ENCODE peak calls at places on chromosomes 16 and 17, in six cellular contexts. One of them, this sample, is unnamed.

GRCh38 chr17:5500247-5500803 is 14.0 kb downstream of the MIS12 start:
- DNase-seq in H1: no peak
- DNase-seq in HCT116: no peak
- DNase-seq in GM12878: no peak
- DNase-seq in HepG2: no peak
- DNase-seq in K562: no peak
- DNase-seq in this sample: no peak

GRCh38 chr17:2438823-2439222 is 38.0 kb upstream of the MNT start:
- DNase-seq in HCT116: no peak
- DNase-seq in GM12878: no peak
- DNase-seq in K562: no peak
- DNase-seq in H1: no peak
- DNase-seq in HepG2: no peak
- DNase-seq in this sample: no peak

GRCh38 chr17:35094902-35095301 is 24.8 kb downstream of the RAD51D start:
- DNase-seq in HepG2: peak
- DNase-seq in K562: no peak
- DNase-seq in HCT116: peak
- DNase-seq in H1: no peak
- DNase-seq in GM12878: no peak
- DNase-seq in this sample: no peak

GRCh38 chr16:8936421-8936820 is 27.3 kb downstream of the USP7 start:
- DNase-seq in K562: peak
- DNase-seq in H1: peak
- DNase-seq in GM12878: no peak
- DNase-seq in HCT116: peak
- DNase-seq in HepG2: peak
- DNase-seq in this sample: peak

GRCh38 chr16:5200123-5200522 is 102.5 kb upstream of the EEF2KMT start:
- DNase-seq in GM12878: no peak
- DNase-seq in H1: no peak
- DNase-seq in HepG2: no peak
- DNase-seq in HCT116: no peak
- DNase-seq in K562: no peak
- DNase-seq in this sample: no peak

GRCh38 chr16:49484454-49484853 is 110.8 kb downstream of the C16orf78 start:
- DNase-seq in HepG2: no peak
- DNase-seq in H1: no peak
- DNase-seq in HCT116: no peak
- DNase-seq in K562: peak
- DNase-seq in GM12878: no peak
- DNase-seq in this sample: no peak

GRCh38 chr17:3006801-3007200 is 56.6 kb downstream of the OR1D5 start:
- DNase-seq in H1: no peak
- DNase-seq in K562: no peak
- DNase-seq in HepG2: no peak
- DNase-seq in HCT116: no peak
- DNase-seq in GM12878: no peak
- DNase-seq in this sample: no peak

GRCh38 chr17:21282231-21282630 is 2.3 kb upstream of the MAP2K3 start:
- DNase-seq in H1: no peak
- DNase-seq in GM12878: no peak
- DNase-seq in HCT116: peak
- DNase-seq in HepG2: no peak
- DNase-seq in K562: no peak
- DNase-seq in this sample: no peak

GRCh38 chr16:1338119-1338730 is 4.8 kb downstream of the BAIAP3 start:
- DNase-seq in H1: no peak
- DNase-seq in HepG2: peak
- DNase-seq in HCT116: no peak
- DNase-seq in GM12878: no peak
- DNase-seq in K562: no peak
- DNase-seq in this sample: no peak

GRCh38 chr16:66487580-66488235 is 60.6 kb downstream of the BEAN1 start:
- DNase-seq in GM12878: no peak
- DNase-seq in HCT116: no peak
- DNase-seq in HepG2: no peak
- DNase-seq in H1: no peak
- DNase-seq in K562: no peak
- DNase-seq in this sample: no peak

GRCh38 chr17:17440938-17441730 is 35.7 kb upstream of the MED9 start:
- DNase-seq in HCT116: no peak
- DNase-seq in GM12878: no peak
- DNase-seq in HepG2: no peak
- DNase-seq in K562: no peak
- DNase-seq in H1: no peak
- DNase-seq in this sample: no peak

GRCh38 chr17:46061435-46061834 is 62.4 kb downstream of the STH start:
- DNase-seq in GM12878: no peak
- DNase-seq in H1: no peak
- DNase-seq in HCT116: peak
- DNase-seq in HepG2: no peak
- DNase-seq in K562: no peak
- DNase-seq in this sample: no peak

GRCh38 chr16:81645303-81645702 is 133.8 kb upstream of the PLCG2 start:
- DNase-seq in K562: no peak
- DNase-seq in HCT116: no peak
- DNase-seq in HepG2: no peak
- DNase-seq in H1: no peak
- DNase-seq in GM12878: no peak
- DNase-seq in this sample: no peak

GRCh38 chr17:17663160-17664072 is 17.8 kb upstream of the RAI1 start:
- DNase-seq in H1: peak
- DNase-seq in HepG2: peak
- DNase-seq in GM12878: peak
- DNase-seq in K562: peak
- DNase-seq in HCT116: peak
- DNase-seq in this sample: peak

GRCh38 chr17:18925187-18925586 is 26.8 kb upstream of the SLC5A10 start:
- DNase-seq in GM12878: no peak
- DNase-seq in HepG2: peak
- DNase-seq in H1: no peak
- DNase-seq in HCT116: no peak
- DNase-seq in K562: no peak
- DNase-seq in this sample: no peak

GRCh38 chr16:6031567-6031966 is 934.0 kb upstream of the EEF2KMT start:
- DNase-seq in GM12878: no peak
- DNase-seq in H1: no peak
- DNase-seq in HepG2: no peak
- DNase-seq in HCT116: no peak
- DNase-seq in K562: no peak
- DNase-seq in this sample: no peak

GRCh38 chr17:74037320-74037719 is 166.2 kb upstream of the RPL38 start:
- DNase-seq in H1: no peak
- DNase-seq in HepG2: no peak
- DNase-seq in GM12878: no peak
- DNase-seq in K562: no peak
- DNase-seq in HCT116: no peak
- DNase-seq in this sample: no peak

GRCh38 chr17:55567240-55568216 is 56.3 kb upstream of the SMIM36 start:
- DNase-seq in H1: no peak
- DNase-seq in HCT116: no peak
- DNase-seq in K562: peak
- DNase-seq in HepG2: no peak
- DNase-seq in GM12878: no peak
- DNase-seq in this sample: no peak

GRCh38 chr17:35368086-35368824 is 5.2 kb downstream of the SLFN11 start:
- DNase-seq in HepG2: no peak
- DNase-seq in H1: no peak
- DNase-seq in K562: no peak
- DNase-seq in GM12878: peak
- DNase-seq in HCT116: no peak
- DNase-seq in this sample: no peak

GRCh38 chr16:4315185-4316102 is at the start of gene GLIS2:
- DNase-seq in GM12878: no peak
- DNase-seq in H1: no peak
- DNase-seq in K562: peak
- DNase-seq in HCT116: peak
- DNase-seq in HepG2: no peak
- DNase-seq in this sample: no peak

GRCh38 chr17:74605361-74605760 is 13.3 kb upstream of the CD300LD start:
- DNase-seq in GM12878: no peak
- DNase-seq in H1: no peak
- DNase-seq in K562: no peak
- DNase-seq in HCT116: no peak
- DNase-seq in HepG2: no peak
- DNase-seq in this sample: no peak

DNA sequence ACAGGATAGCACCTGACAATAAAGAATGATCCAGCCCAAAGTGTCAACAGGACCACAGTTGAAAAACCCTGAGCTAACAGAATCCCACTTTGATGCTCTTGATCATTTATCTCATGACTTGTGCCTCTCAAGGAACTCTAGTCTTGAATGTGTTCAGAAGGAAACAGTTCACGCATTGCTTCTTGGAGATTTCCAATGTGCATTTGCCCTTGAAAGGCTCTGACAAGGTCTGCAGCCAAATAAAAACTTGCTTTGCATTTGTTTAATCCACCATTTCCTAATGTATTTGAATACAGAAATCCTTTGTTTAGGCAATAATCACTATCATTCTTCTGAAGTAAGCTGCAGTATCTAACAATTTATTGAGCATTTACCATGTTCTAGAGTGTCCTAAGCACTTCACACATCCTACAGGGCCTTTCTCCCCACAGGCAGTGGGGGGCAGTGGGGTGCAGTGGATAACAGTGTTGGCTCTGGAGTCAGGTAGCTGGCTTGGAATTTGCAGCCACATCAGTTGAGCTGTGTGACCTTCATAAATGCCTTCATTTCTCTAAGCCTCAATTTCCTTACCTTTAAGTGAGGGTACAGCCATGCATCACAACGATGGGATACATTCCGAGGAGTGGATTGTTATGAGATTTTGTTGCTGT is 239.7 kb downstream of the XYLT1 start:
- DNase-seq in H1: no peak
- DNase-seq in HCT116: no peak
- DNase-seq in GM12878: no peak
- DNase-seq in K562: no peak
- DNase-seq in HepG2: no peak
- DNase-seq in this sample: no peak
- TF ChIP-seq ZNF274 in H1: no peak
- TF ChIP-seq ZNF274 in HCT116: no peak
- TF ChIP-seq ZNF274 in GM12878: no peak
- TF ChIP-seq ZNF274 in K562: no peak
- TF ChIP-seq ZNF274 in HepG2: no peak
- TF ChIP-seq ZNF274 in this sample: no peak

GRCh38 chr16:31727553-31727952 is 146.1 kb upstream of the ZNF267 start:
- DNase-seq in H1: no peak
- DNase-seq in HCT116: no peak
- DNase-seq in GM12878: no peak
- DNase-seq in K562: no peak
- DNase-seq in HepG2: no peak
- DNase-seq in this sample: no peak
- TF ChIP-seq ZNF274 in H1: no peak
- TF ChIP-seq ZNF274 in HCT116: no peak
- TF ChIP-seq ZNF274 in GM12878: no peak
- TF ChIP-seq ZNF274 in K562: no peak
- TF ChIP-seq ZNF274 in HepG2: no peak
- TF ChIP-seq ZNF274 in this sample: no peak

DNA sequence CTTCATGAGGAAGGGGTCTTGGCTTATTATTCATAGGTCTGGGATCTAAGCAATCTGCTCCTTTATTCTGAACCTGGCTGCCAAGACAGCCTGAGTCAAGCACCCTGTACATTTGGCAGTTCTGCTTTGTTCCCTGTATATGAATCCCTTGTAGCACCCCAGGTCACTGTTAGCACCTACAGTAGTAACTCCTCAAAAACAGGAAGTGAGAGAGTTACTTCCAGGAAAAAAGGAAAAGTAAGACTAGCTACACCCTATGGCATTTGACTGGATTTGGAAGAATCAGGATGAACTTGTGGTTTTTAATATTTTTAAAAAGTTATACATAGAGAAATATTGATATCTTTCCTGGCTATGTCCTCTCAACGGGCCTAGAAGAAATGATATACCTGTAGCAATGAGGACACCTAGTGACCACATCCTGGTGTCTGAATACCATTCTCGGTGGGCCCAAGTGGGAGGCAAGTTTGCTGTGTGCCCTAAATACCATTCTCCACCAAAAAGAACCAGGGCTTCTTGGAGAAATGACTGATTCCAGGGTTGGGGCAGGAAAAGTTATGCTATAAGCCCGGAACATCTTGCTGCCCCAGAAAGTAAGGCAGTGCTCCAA is 9.9 kb downstream of the ANKRD40 start:
- DNase-seq in GM12878: no peak
- DNase-seq in K562: no peak
- DNase-seq in HepG2: no peak
- DNase-seq in HCT116: no peak
- DNase-seq in H1: no peak
- DNase-seq in this sample: no peak
- TF ChIP-seq ZNF274 in GM12878: no peak
- TF ChIP-seq ZNF274 in K562: no peak
- TF ChIP-seq ZNF274 in HepG2: no peak
- TF ChIP-seq ZNF274 in HCT116: no peak
- TF ChIP-seq ZNF274 in H1: no peak
- TF ChIP-seq ZNF274 in this sample: no peak

GRCh38 chr17:16427020-16427419 is 11.6 kb downstream of the TRPV2 start:
- DNase-seq in HCT116: no peak
- DNase-seq in H1: no peak
- DNase-seq in K562: no peak
- DNase-seq in GM12878: no peak
- DNase-seq in HepG2: no peak
- DNase-seq in this sample: no peak

GRCh38 chr17:16432017-16432416 is 16.6 kb downstream of the TRPV2 start:
- DNase-seq in H1: no peak
- DNase-seq in K562: no peak
- DNase-seq in GM12878: no peak
- DNase-seq in HCT116: no peak
- DNase-seq in HepG2: no peak
- DNase-seq in this sample: no peak

GRCh38 chr17:16428098-16428882 is 12.9 kb downstream of the TRPV2 start:
- DNase-seq in H1: no peak
- DNase-seq in GM12878: no peak
- DNase-seq in HepG2: peak
- DNase-seq in HCT116: no peak
- DNase-seq in K562: peak
- DNase-seq in this sample: no peak

GRCh38 chr17:16433514-16433913 is 18.1 kb downstream of the TRPV2 start:
- DNase-seq in K562: no peak
- DNase-seq in H1: no peak
- DNase-seq in HCT116: no peak
- DNase-seq in HepG2: no peak
- DNase-seq in GM12878: no peak
- DNase-seq in this sample: no peak

GRCh38 chr17:16430650-16431049 is 15.3 kb downstream of the TRPV2 start:
- DNase-seq in K562: no peak
- DNase-seq in HepG2: no peak
- DNase-seq in HCT116: no peak
- DNase-seq in GM12878: no peak
- DNase-seq in H1: no peak
- DNase-seq in this sample: no peak
- TF ChIP-seq ZNF274 in K562: no peak
- TF ChIP-seq ZNF274 in HepG2: no peak
- TF ChIP-seq ZNF274 in HCT116: no peak
- TF ChIP-seq ZNF274 in GM12878: no peak
- TF ChIP-seq ZNF274 in H1: no peak
- TF ChIP-seq ZNF274 in this sample: no peak

This sample was measured in NT2/D1.